ENCODE peak calls at places on chromosomes 13 and 19, in six cellular contexts. R is adrenal gland; D is A549; J is fibroblast of lung; P is CD8-positive, alpha-beta T cell; Z is breast epithelium. S is an unnamed sample.

GRCh38 chr13:40271931-40272775 is 394.3 kb downstream of the FOXO1 start:
- DNase-seq in R (peak; percentile 59), D (peak; percentile 14), J (peak; percentile 74), P (no peak), Z (peak; percentile 64), S (peak; percentile 71)

GRCh38 chr19:34556500-34556899 is 74.9 kb downstream of the WTIP start:
- DNase-seq in R (peak; percentile 33), D (peak; percentile 27), J (no peak), P (no peak), Z (no peak), S (peak; percentile 53)

GRCh38 chr19:11356676-11357550 is 1.7 kb downstream of the PLPPR2 start:
- DNase-seq in R (no peak), D (no peak), J (no peak), P (no peak), Z (no peak), S (no peak)

GRCh38 chr13:77521194-77521593 is 14.3 kb upstream of the SCEL start:
- DNase-seq in R (no peak), D (peak; percentile 88), J (no peak), P (no peak), Z (no peak), S (no peak)

GRCh38 chr19:13974073-13974472 is 21.8 kb downstream of the DCAF15 start:
- DNase-seq in R (no peak), D (peak; percentile 32), J (no peak), P (peak; percentile 28), Z (no peak), S (peak; percentile 42)

GRCh38 chr13:31138515-31138914 is 23.2 kb downstream of the HSPH1 start:
- DNase-seq in R (peak; percentile 43), D (no peak), J (no peak), P (no peak), Z (no peak), S (no peak)

GRCh38 chr19:36972594-36972993 is 56.5 kb downstream of the ZNF568 start:
- DNase-seq in R (peak; percentile 1), D (no peak), J (no peak), P (no peak), Z (no peak), S (no peak)

GRCh38 chr13:95641961-95642621 is 2.4 kb downstream of the DZIP1 start:
- DNase-seq in R (no peak), D (no peak), J (peak; percentile 45), P (no peak), Z (no peak), S (peak; percentile 12)

GRCh38 chr19:31905980-31906948 is 439.1 kb upstream of the ZNF507 start:
- DNase-seq in R (no peak), D (no peak), J (peak; percentile 90), P (no peak), Z (no peak), S (peak; percentile 11)

GRCh38 chr13:23899555-23899954 is 2.3 kb upstream of the C1QTNF9B start:
- DNase-seq in R (peak; percentile 54), D (peak; percentile 4), J (peak; percentile 79), P (no peak), Z (no peak), S (peak; percentile 47)

GRCh38 chr19:22052644-22053013 is 345 bp downstream of the ZNF257 start:
- DNase-seq in R (peak; percentile 7), D (no peak), J (no peak), P (peak; percentile 3), Z (no peak), S (no peak)

GRCh38 chr13:40537146-40537895 is 129.1 kb downstream of the FOXO1 start:
- DNase-seq in R (no peak), D (no peak), J (no peak), P (no peak), Z (no peak), S (no peak)

GRCh38 chr13:24196593-24197197 is 36.2 kb downstream of the SPATA13 start:
- DNase-seq in R (no peak), D (no peak), J (no peak), P (no peak), Z (no peak), S (no peak)

GRCh38 chr19:898663-899062 is 5.4 kb downstream of the RNU6-9 start:
- DNase-seq in R (no peak), D (no peak), J (no peak), P (no peak), Z (no peak), S (peak; percentile 49)

GRCh38 chr13:64723735-64724134 is 2506.4 kb downstream of the PCDH9 start:
- DNase-seq in R (no peak), D (peak; percentile 90), J (peak; percentile 61), P (no peak), Z (no peak), S (peak; percentile 49)

GRCh38 chr13:96946709-96947311 is 47.5 kb downstream of the OXGR1 start:
- DNase-seq in R (no peak), D (no peak), J (no peak), P (no peak), Z (no peak), S (no peak)

GRCh38 chr13:46595136-46595917 is 42.4 kb downstream of the LRCH1 start:
- DNase-seq in R (no peak), D (no peak), J (no peak), P (no peak), Z (no peak), S (peak; percentile 43)

GRCh38 chr13:30429721-30430694 is 7.7 kb downstream of the UBE2L5 start:
- DNase-seq in R (peak; percentile 60), D (peak; percentile 50), J (peak; percentile 86), P (no peak), Z (no peak), S (peak; percentile 58)

GRCh38 chr13:74651121-74651520 is 516.9 kb upstream of the KLF12 start:
- DNase-seq in R (no peak), D (no peak), J (no peak), P (no peak), Z (no peak), S (no peak)

GRCh38 chr13:96091932-96092253 is 2.0 kb downstream of the HS6ST3 start:
- DNase-seq in R (no peak), D (no peak), J (no peak), P (no peak), Z (no peak), S (no peak)

GRCh38 chr13:38753878-38754277 is 67.0 kb downstream of the FREM2 start:
- DNase-seq in R (no peak), D (no peak), J (no peak), P (no peak), Z (no peak), S (no peak)

GRCh38 chr13:80048802-80049201 is 292.1 kb downstream of the SPRY2 start:
- DNase-seq in R (peak; percentile 77), D (peak; percentile 39), J (peak; percentile 94), P (peak; percentile 20), Z (no peak), S (peak; percentile 98)

GRCh38 chr13:40318366-40318765 is 348.1 kb downstream of the FOXO1 start:
- DNase-seq in R (peak; percentile 70), D (no peak), J (no peak), P (no peak), Z (peak; percentile 56), S (peak; percentile 15)

GRCh38 chr13:28705734-28706133 is 13.0 kb downstream of the SLC46A3 start:
- DNase-seq in R (no peak), D (no peak), J (peak; percentile 33), P (no peak), Z (no peak), S (peak; percentile 19)

GRCh38 chr19:5293607-5294089 is 47.0 kb downstream of the PTPRS start:
- DNase-seq in R (peak; percentile 55), D (no peak), J (no peak), P (no peak), Z (no peak), S (peak; percentile 75)

DNA sequence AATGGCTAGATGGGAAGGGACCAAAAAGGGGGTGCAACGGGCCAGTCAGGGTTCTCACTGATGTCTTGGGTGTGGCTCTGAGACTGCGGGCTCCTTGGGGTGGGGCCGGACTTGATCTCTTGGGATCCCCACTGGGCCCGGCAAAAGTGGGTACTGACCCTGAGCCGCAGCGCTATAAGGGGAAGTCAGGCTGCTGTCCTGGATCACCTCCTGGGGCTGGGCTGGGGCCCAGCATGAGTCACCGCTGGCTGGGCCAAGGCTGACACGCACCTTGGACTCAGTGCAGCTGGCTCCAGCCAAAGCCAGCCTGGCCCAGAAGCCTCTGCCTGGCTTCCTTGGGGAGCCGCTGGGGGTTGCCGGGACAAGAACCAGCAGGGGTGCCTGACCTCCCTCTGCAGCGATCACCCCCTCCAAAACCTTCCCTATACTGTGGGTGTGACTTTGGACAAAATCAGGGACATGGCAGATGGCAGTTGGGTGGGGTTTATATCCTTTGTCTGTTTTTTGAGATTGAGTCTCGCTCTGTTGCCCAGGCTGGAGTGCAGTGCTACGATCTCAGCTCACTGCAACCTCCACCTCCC is 614 bp upstream of the IQCN start:
- DNase-seq in R (peak; percentile 94), D (peak; percentile 81), J (peak; percentile 88), P (no peak), Z (peak; percentile 84), S (no peak)
- H3K27ac ChIP-seq in R (peak overlapping the region; percentile 8), D (peak overlapping the region; percentile 88), J (peak overlapping the region; percentile 62), P (no peak overlapping the region), Z (peak overlapping the region; percentile 85), S (no peak overlapping the region)

GRCh38 chr19:33294058-33294798 is 8.1 kb downstream of the CEBPA start:
- DNase-seq in R (no peak), D (no peak), J (no peak), P (no peak), Z (no peak), S (no peak)
- H3K4me1 ChIP-seq in R (peaks cover 4% of the 10 kb centered on the region), D (peaks cover 42% of the 10 kb centered on the region), J (peaks cover 2% of the 10 kb centered on the region), P (no peaks in the 10 kb centered on the region), Z (peaks cover 3% of the 10 kb centered on the region), S (peaks cover 17% of the 10 kb centered on the region)

DNA sequence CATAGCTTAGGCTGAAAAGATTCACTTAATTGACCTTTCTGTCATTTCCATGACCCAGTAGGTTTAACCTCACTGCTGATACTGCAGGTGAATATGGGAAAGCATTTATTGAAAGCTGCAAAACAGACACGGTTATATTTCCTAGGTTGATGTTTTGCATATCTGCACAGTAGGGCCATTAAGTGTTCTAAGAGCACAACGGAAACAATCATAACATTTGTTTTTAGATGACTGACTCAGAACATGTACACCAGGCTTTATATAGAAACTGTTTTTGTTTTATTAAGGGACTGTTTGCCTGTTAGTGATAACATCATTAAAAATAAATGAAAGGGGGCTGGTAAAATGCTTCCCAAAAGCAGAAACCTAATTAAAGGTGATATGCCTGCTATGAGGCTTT is 367.8 kb downstream of the DACH1 start:
- DNase-seq in R (no peak), D (no peak), J (no peak), P (no peak), Z (no peak), S (no peak)
- TF ChIP-seq CTCF in R (no peak), D (no peak), J (no peak), P (no peak), Z (no peak), S (no peak)

DNA sequence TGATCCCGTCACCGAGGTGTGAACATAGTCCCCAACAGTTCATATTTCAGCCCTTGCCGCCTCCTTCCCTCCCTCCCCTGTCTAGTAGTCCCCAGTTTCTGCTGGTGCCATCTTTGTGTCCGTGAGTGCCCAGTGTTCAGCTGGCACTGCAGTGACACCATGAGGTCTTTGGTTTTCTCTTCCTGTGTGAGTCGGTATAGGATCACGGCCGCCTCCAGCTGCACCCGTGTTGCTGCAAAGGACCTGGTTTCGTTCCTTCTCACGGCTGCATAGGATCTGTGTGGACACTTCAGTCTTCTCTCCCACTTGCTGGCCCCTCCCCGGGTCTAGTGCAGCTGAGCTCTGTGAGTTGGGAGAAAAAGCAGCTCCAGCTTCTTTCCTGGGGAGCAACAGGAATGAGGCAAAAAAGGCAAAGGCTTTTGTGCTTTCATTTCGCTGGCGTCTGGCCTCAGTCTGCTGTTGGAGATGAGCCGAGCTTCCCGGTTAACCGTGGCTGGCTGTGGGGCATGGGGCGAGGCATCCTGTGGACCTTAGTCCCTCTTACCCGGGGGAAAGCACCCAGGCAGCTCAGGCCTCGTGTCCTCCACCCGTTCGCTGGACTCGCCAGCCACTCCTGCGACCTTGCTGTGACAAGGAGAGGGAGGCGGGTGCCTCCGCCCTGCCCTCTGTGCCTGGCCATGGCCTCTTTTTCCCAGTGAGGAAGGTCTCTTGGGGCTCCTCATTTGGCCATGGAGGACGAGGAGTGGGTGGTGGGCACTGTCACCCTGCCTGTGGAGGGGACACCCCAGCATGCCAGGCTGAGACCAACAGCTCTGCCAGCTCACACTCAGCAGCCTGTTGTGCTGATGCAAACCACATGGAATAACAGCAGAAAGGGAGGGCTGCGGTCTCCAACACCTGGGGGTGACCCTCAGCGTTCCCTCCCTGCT is 196.5 kb downstream of the TEX29 start:
- DNase-seq in R (no peak), D (no peak), J (no peak), P (no peak), Z (peak; percentile 33), S (no peak)
- H3K27ac ChIP-seq in R (no peak overlapping the region), D (no peak overlapping the region), J (no peak overlapping the region), P (no peak overlapping the region), Z (no peak overlapping the region), S (no peak overlapping the region)

S was measured in A673.